ENCODE peak calls at places on chromosomes 7 and 10, in five cellular contexts. One of them, this sample, is unnamed.

GRCh38 chr10:62044569-62044968 is 143.1 kb downstream of the ARID5B start:
- DNase-seq in suprapubic skin: no peak
- DNase-seq in HepG2: no peak
- DNase-seq in HCT116: no peak
- DNase-seq in spleen: no peak
- DNase-seq in this sample: no peak

GRCh38 chr7:111953611-111954010 is 252.6 kb downstream of the DOCK4 start:
- DNase-seq in suprapubic skin: no peak
- DNase-seq in HepG2: peak; percentile 77
- DNase-seq in HCT116: no peak
- DNase-seq in spleen: no peak
- DNase-seq in this sample: peak; percentile 20

GRCh38 chr7:143512488-143513340 is 35.0 kb downstream of the TAS2R41 start:
- DNase-seq in suprapubic skin: no peak
- DNase-seq in HepG2: no peak
- DNase-seq in HCT116: no peak
- DNase-seq in spleen: no peak
- DNase-seq in this sample: peak; percentile 82

GRCh38 chr7:103857435-103857834 is 132.0 kb downstream of the RELN start:
- DNase-seq in suprapubic skin: no peak
- DNase-seq in HepG2: no peak
- DNase-seq in HCT116: no peak
- DNase-seq in spleen: no peak
- DNase-seq in this sample: no peak

GRCh38 chr7:116561697-116562483 is 37.1 kb downstream of the CAV1 start:
- DNase-seq in suprapubic skin: no peak
- DNase-seq in HepG2: no peak
- DNase-seq in HCT116: no peak
- DNase-seq in spleen: no peak
- DNase-seq in this sample: no peak

GRCh38 chr10:130994191-130994590 is 317.3 kb downstream of the TCERG1L start:
- DNase-seq in suprapubic skin: no peak
- DNase-seq in HepG2: no peak
- DNase-seq in HCT116: no peak
- DNase-seq in spleen: peak; percentile 51
- DNase-seq in this sample: no peak

GRCh38 chr7:50369408-50370026 is 65.0 kb downstream of the IKZF1 start:
- DNase-seq in suprapubic skin: no peak
- DNase-seq in HepG2: peak; percentile 11
- DNase-seq in HCT116: peak; percentile 50
- DNase-seq in spleen: no peak
- DNase-seq in this sample: no peak

GRCh38 chr10:117214401-117214800 is 17.1 kb downstream of the KCNK18 start:
- DNase-seq in suprapubic skin: no peak
- DNase-seq in HepG2: no peak
- DNase-seq in HCT116: no peak
- DNase-seq in spleen: no peak
- DNase-seq in this sample: no peak

GRCh38 chr10:23345861-23346260 is 1.3 kb upstream of the C10orf67 start:
- DNase-seq in suprapubic skin: no peak
- DNase-seq in HepG2: peak; percentile 94
- DNase-seq in HCT116: no peak
- DNase-seq in spleen: no peak
- DNase-seq in this sample: no peak

GRCh38 chr10:71538608-71539260 is 142.0 kb downstream of the CDH23 start:
- DNase-seq in suprapubic skin: no peak
- DNase-seq in HepG2: no peak
- DNase-seq in HCT116: no peak
- DNase-seq in spleen: no peak
- DNase-seq in this sample: no peak

GRCh38 chr10:43861966-43862751 is 213.5 kb upstream of the ZNF32 start:
- DNase-seq in suprapubic skin: no peak
- DNase-seq in HepG2: peak; percentile 31
- DNase-seq in HCT116: no peak
- DNase-seq in spleen: no peak
- DNase-seq in this sample: no peak

GRCh38 chr10:123655763-123656162 is 10.4 kb upstream of the GPR26 start:
- DNase-seq in suprapubic skin: peak; percentile 17
- DNase-seq in HepG2: no peak
- DNase-seq in HCT116: no peak
- DNase-seq in spleen: peak; percentile 36
- DNase-seq in this sample: no peak

GRCh38 chr10:92969151-92969550 is 91.4 kb upstream of the CYP26C1 start:
- DNase-seq in suprapubic skin: no peak
- DNase-seq in HepG2: no peak
- DNase-seq in HCT116: no peak
- DNase-seq in spleen: no peak
- DNase-seq in this sample: no peak

GRCh38 chr7:22856437-22856836 is 33.8 kb upstream of the TOMM7 start:
- DNase-seq in suprapubic skin: no peak
- DNase-seq in HepG2: no peak
- DNase-seq in HCT116: no peak
- DNase-seq in spleen: no peak
- DNase-seq in this sample: no peak

GRCh38 chr10:4568731-4569130 is 257.3 kb upstream of the AKR1E2 start:
- DNase-seq in suprapubic skin: no peak
- DNase-seq in HepG2: no peak
- DNase-seq in HCT116: no peak
- DNase-seq in spleen: no peak
- DNase-seq in this sample: no peak

GRCh38 chr10:132497083-132497680 is 40.4 kb upstream of the INPP5A start:
- DNase-seq in suprapubic skin: peak; percentile 55
- DNase-seq in HepG2: no peak
- DNase-seq in HCT116: no peak
- DNase-seq in spleen: peak; percentile 59
- DNase-seq in this sample: no peak

GRCh38 chr7:127730658-127731276 is 78.8 kb downstream of the SND1 start:
- DNase-seq in suprapubic skin: no peak
- DNase-seq in HepG2: no peak
- DNase-seq in HCT116: no peak
- DNase-seq in spleen: no peak
- DNase-seq in this sample: no peak

GRCh38 chr10:70354100-70354499 is 28.3 kb downstream of the LRRC20 start:
- DNase-seq in suprapubic skin: no peak
- DNase-seq in HepG2: no peak
- DNase-seq in HCT116: no peak
- DNase-seq in spleen: peak; percentile 36
- DNase-seq in this sample: no peak

GRCh38 chr10:70352401-70353097 is 29.9 kb downstream of the LRRC20 start:
- DNase-seq in suprapubic skin: no peak
- DNase-seq in HepG2: peak; percentile 95
- DNase-seq in HCT116: no peak
- DNase-seq in spleen: peak; percentile 50
- DNase-seq in this sample: no peak

GRCh38 chr10:70354566-70355233 is 27.7 kb downstream of the LRRC20 start:
- DNase-seq in suprapubic skin: no peak
- DNase-seq in HepG2: no peak
- DNase-seq in HCT116: no peak
- DNase-seq in spleen: peak; percentile 38
- DNase-seq in this sample: no peak

GRCh38 chr10:70357447-70358035 is 24.9 kb downstream of the LRRC20 start:
- DNase-seq in suprapubic skin: no peak
- DNase-seq in HepG2: no peak
- DNase-seq in HCT116: no peak
- DNase-seq in spleen: peak; percentile 36
- DNase-seq in this sample: no peak

DNA sequence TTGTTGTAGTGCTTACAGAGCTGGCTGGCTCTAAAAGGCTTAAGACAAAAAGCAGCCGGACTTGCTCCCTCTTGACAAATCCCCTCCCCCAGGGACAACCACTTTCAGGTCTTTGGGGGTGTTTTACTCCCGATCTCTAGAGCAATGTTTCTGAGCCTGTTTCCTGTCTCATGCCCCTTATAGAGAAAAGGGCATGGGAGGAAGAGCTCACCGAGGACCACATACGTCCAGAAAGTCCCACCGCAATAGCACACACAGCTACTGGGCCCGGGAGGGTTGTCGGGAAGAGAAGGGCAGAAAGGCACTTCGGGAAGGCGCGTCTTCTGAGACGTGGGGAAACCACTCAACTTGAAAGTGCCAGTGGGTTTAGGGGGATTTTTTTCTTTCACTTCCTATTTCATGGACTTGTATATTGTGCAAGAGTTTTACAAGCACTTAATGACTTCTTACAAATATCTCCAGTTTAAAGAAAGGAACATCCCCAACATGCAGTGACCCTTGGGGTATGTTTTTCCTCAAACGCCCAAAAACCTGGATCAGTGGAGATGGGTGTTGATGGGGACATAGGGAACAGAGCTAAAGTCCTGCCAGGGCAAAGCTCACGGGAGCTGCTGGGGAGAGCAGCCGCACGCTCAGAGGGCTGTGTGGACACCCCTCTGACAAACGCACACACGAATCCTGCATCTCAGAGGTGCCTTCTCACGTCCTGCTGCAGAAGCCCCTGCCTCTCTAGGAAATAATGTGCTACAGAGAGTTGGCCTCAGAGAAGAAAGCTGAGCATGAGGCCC is 27.0 kb downstream of the LRRC20 start:
- DNase-seq in suprapubic skin: no peak
- DNase-seq in HepG2: no peak
- DNase-seq in HCT116: no peak
- DNase-seq in spleen: peak; percentile 76
- DNase-seq in this sample: no peak
- TF ChIP-seq POLR2AphosphoS5 in suprapubic skin: no peak
- TF ChIP-seq POLR2AphosphoS5 in HepG2: no peak
- TF ChIP-seq POLR2AphosphoS5 in HCT116: no peak
- TF ChIP-seq POLR2AphosphoS5 in spleen: peak; percentile 39
- TF ChIP-seq POLR2AphosphoS5 in this sample: no peak

GRCh38 chr7:39306028-39306570 is 260.1 kb upstream of the YAE1 start:
- DNase-seq in suprapubic skin: no peak
- DNase-seq in HepG2: no peak
- DNase-seq in HCT116: no peak
- DNase-seq in spleen: no peak
- DNase-seq in this sample: no peak
- H3K4me1 ChIP-seq in suprapubic skin: no peaks in the 10 kb centered on the region
- H3K4me1 ChIP-seq in HepG2: no peaks in the 10 kb centered on the region
- H3K4me1 ChIP-seq in HCT116: no peaks in the 10 kb centered on the region
- H3K4me1 ChIP-seq in spleen: no peaks in the 10 kb centered on the region
- H3K4me1 ChIP-seq in this sample: no peaks in the 10 kb centered on the region

GRCh38 chr7:45888185-45888992 is at the start of gene IGFBP1:
- DNase-seq in suprapubic skin: no peak
- DNase-seq in HepG2: peak; percentile 95
- DNase-seq in HCT116: no peak
- DNase-seq in spleen: no peak
- DNase-seq in this sample: no peak

GRCh38 chr7:45886931-45887667 is 1.2 kb upstream of the IGFBP1 start:
- DNase-seq in suprapubic skin: no peak
- DNase-seq in HepG2: no peak
- DNase-seq in HCT116: no peak
- DNase-seq in spleen: no peak
- DNase-seq in this sample: no peak

GRCh38 chr7:45889367-45890067 is 1.2 kb downstream of the IGFBP1 start:
- DNase-seq in suprapubic skin: no peak
- DNase-seq in HepG2: no peak
- DNase-seq in HCT116: no peak
- DNase-seq in spleen: no peak
- DNase-seq in this sample: no peak

GRCh38 chr7:45890125-45890901 is 2.0 kb downstream of the IGFBP1 start:
- DNase-seq in suprapubic skin: no peak
- DNase-seq in HepG2: no peak
- DNase-seq in HCT116: no peak
- DNase-seq in spleen: no peak
- DNase-seq in this sample: no peak

GRCh38 chr7:45888993-45889366 is 692 bp downstream of the IGFBP1 start:
- DNase-seq in suprapubic skin: no peak
- DNase-seq in HepG2: no peak
- DNase-seq in HCT116: no peak
- DNase-seq in spleen: no peak
- DNase-seq in this sample: no peak
- TF ChIP-seq POLR2A in suprapubic skin: no peak
- TF ChIP-seq POLR2A in HepG2: no peak
- TF ChIP-seq POLR2A in HCT116: no peak
- TF ChIP-seq POLR2A in spleen: no peak
- TF ChIP-seq POLR2A in this sample: no peak

DNA sequence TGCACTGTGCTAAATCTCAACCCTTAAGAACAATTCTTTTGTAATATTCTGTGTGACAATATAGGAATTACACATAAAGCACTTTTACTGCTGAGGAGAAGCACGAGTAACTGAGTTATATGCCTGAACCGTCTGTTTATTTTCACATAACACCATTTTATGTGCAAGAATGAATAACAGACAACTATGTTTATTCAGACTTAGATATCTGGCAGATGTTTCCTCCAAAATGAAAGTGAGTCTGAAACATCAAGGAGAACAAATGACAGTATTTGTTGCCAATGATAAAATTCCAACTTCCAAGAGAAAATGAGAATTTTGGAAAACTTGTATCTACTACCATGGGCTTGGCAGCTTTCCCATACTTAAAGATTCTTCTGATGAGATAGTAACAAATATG is 51.5 kb downstream of the DNMBP start:
- DNase-seq in suprapubic skin: no peak
- DNase-seq in HepG2: no peak
- DNase-seq in HCT116: no peak
- DNase-seq in spleen: no peak
- DNase-seq in this sample: no peak
- TF ChIP-seq POLR2AphosphoS5 in suprapubic skin: no peak
- TF ChIP-seq POLR2AphosphoS5 in HepG2: no peak
- TF ChIP-seq POLR2AphosphoS5 in HCT116: no peak
- TF ChIP-seq POLR2AphosphoS5 in spleen: no peak
- TF ChIP-seq POLR2AphosphoS5 in this sample: no peak

GRCh38 chr10:63436225-63436624 is 29.6 kb downstream of the JMJD1C start:
- DNase-seq in suprapubic skin: no peak
- DNase-seq in HepG2: no peak
- DNase-seq in HCT116: no peak
- DNase-seq in spleen: no peak
- DNase-seq in this sample: no peak
- H3K4me1 ChIP-seq in suprapubic skin: peaks cover 32% of the 10 kb centered on the region
- H3K4me1 ChIP-seq in HepG2: peaks cover 28% of the 10 kb centered on the region
- H3K4me1 ChIP-seq in HCT116: peaks cover 37% of the 10 kb centered on the region
- H3K4me1 ChIP-seq in spleen: peaks cover 33% of the 10 kb centered on the region
- H3K4me1 ChIP-seq in this sample: no peaks in the 10 kb centered on the region

This sample was measured in prostate gland.